ENCODE peak calls at places on chromosomes 2 and 18, in five cellular contexts. V is K562, O is HCT116, S is H1, R is HepG2. G is an unnamed sample.

GRCh38 chr2:234142530-234142929 is 92.0 kb downstream of the SPP2 start:
- DNase-seq in V (no peak), R (no peak), O (no peak), S (no peak), G (no peak)

GRCh38 chr2:26455037-26455800 is 22.7 kb downstream of the OTOF start:
- DNase-seq in R (no peak), O (no peak), V (no peak), S (no peak), G (no peak)

GRCh38 chr18:79011300-79011870 is 31.8 kb downstream of the SALL3 start:
- DNase-seq in S (no peak), O (no peak), R (no peak), V (no peak), G (no peak)

GRCh38 chr2:29443627-29444026 is 328.4 kb downstream of the CLIP4 start:
- DNase-seq in O (no peak), S (no peak), R (no peak), V (no peak), G (no peak)

GRCh38 chr2:176763871-176764404 is 448.7 kb upstream of the HNRNPA3 start:
- DNase-seq in R (no peak), O (no peak), S (peak; percentile 70), V (no peak), G (no peak)

GRCh38 chr2:34547340-34547739 is 948.2 kb upstream of the FAM98A start:
- DNase-seq in R (no peak), S (no peak), O (no peak), V (no peak), G (no peak)

GRCh38 chr2:95121150-95121494 is 486 bp downstream of the MRPS5 start:
- DNase-seq in S (no peak), V (no peak), O (no peak), R (peak; percentile 73), G (no peak)

GRCh38 chr18:23690505-23691068 is 1.3 kb downstream of the LAMA3 start:
- DNase-seq in V (no peak), S (no peak), R (no peak), O (no peak), G (peak; percentile 41)

GRCh38 chr2:119681196-119681867 is 2.3 kb downstream of the TMEM177 start:
- DNase-seq in V (no peak), R (no peak), O (no peak), S (no peak), G (no peak)

GRCh38 chr18:49047540-49047939 is 96.8 kb upstream of the SMAD7 start:
- DNase-seq in V (no peak), R (no peak), S (no peak), O (no peak), G (no peak)

GRCh38 chr2:100376836-100377235 is 40.6 kb downstream of the CHST10 start:
- DNase-seq in O (no peak), S (no peak), V (no peak), R (no peak), G (no peak)

GRCh38 chr18:79487198-79488165 is 91.8 kb downstream of the NFATC1 start:
- DNase-seq in R (no peak), S (no peak), O (no peak), V (no peak), G (no peak)

GRCh38 chr2:222840060-222840802 is 20.6 kb upstream of the ACSL3 start:
- DNase-seq in R (no peak), O (no peak), S (no peak), V (no peak), G (no peak)

GRCh38 chr2:178111743-178112142 is 494 bp upstream of the RBM45 start:
- DNase-seq in V (no peak), S (no peak), O (no peak), R (no peak), G (no peak)

GRCh38 chr2:110919738-110920137 is 187.4 kb downstream of the ACOXL start:
- DNase-seq in V (no peak), S (no peak), R (no peak), O (no peak), G (no peak)

GRCh38 chr2:20599001-20599600 is 51.8 kb downstream of the HS1BP3 start:
- DNase-seq in R (no peak), O (no peak), V (no peak), S (no peak), G (peak; percentile 69)

GRCh38 chr18:64276736-64277135 is 127.8 kb upstream of the LINC00305 start:
- DNase-seq in O (no peak), V (no peak), S (no peak), R (no peak), G (no peak)

GRCh38 chr18:25019086-25019860 is 332.7 kb downstream of the ZNF521 start:
- DNase-seq in O (no peak), S (no peak), R (no peak), V (no peak), G (no peak)

GRCh38 chr2:240369725-240370585 is 65.5 kb upstream of the GPC1 start:
- DNase-seq in V (no peak), R (peak; percentile 35), S (peak; percentile 10), O (peak; percentile 64), G (no peak)

GRCh38 chr18:27378396-27379094 is 193.4 kb upstream of the CHST9 start:
- DNase-seq in R (no peak), O (no peak), V (no peak), S (no peak), G (no peak)

GRCh38 chr18:44286049-44286448 is 394.6 kb upstream of the SETBP1 start:
- DNase-seq in O (no peak), S (no peak), R (no peak), V (no peak), G (no peak)

GRCh38 chr2:163953390-163953907 is 217.6 kb upstream of the FIGN start:
- DNase-seq in V (no peak), O (no peak), S (no peak), R (peak; percentile 18), G (no peak)

GRCh38 chr2:120254178-120254577 is 1.5 kb downstream of the RALB start:
- DNase-seq in V (no peak), O (no peak), S (no peak), R (no peak), G (no peak)

GRCh38 chr2:96265349-96265839 is 403 bp downstream of the TMEM127 start:
- DNase-seq in V (peak; percentile 34), S (no peak), O (no peak), R (peak; percentile 23), G (peak; percentile 88)
- H3K36me3 ChIP-seq in V (peaks cover 50% of the 10 kb centered on the region), S (peaks cover 22% of the 10 kb centered on the region), O (peaks cover 13% of the 10 kb centered on the region), R (peaks cover 17% of the 10 kb centered on the region), G (peaks cover 31% of the 10 kb centered on the region)

GRCh38 chr2:52396836-52397235 is 1364.9 kb upstream of the NRXN1 start:
- DNase-seq in V (no peak), S (no peak), R (no peak), O (no peak), G (no peak)
- TF ChIP-seq JUND in V (no peak), S (no peak), R (no peak), O (no peak), G (no peak)

GRCh38 chr18:36960038-36960437 is 131.1 kb downstream of the KIAA1328 start:
- DNase-seq in S (no peak), R (no peak), O (no peak), V (no peak), G (no peak)

DNA sequence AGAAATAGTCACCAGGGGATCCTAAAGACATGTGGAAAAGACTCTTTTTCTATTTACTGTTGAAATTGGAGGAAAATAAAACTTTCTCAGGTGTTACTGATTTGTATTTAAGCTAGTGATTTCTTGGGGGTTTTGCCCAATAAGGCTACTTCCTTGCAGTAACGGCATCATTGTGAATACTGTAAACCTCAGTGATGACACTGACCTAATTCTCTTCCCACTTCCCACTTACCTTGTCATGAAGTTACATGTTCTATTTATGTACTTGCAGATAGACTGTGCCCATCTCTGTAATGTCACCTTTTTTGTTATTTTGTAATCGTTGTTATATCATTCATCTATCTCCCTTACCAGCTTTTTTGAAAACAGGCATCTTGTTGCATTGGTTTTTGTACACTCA is 134.5 kb downstream of the KIAA1328 start:
- DNase-seq in O (no peak), S (no peak), R (no peak), V (no peak), G (no peak)
- H3K36me3 ChIP-seq in O (no peaks in the 10 kb centered on the region), S (peaks cover 5% of the 10 kb centered on the region), R (no peaks in the 10 kb centered on the region), V (no peaks in the 10 kb centered on the region), G (peaks cover 4% of the 10 kb centered on the region)

GRCh38 chr2:38163006-38163405 is 87.1 kb upstream of the CYP1B1 start:
- DNase-seq in V (no peak), O (no peak), R (no peak), S (no peak), G (no peak)
- TF ChIP-seq JUND in V (no peak), O (no peak), R (no peak), S (no peak), G (no peak)

GRCh38 chr18:12325726-12326245 is 17.7 kb downstream of the TUBB6 start:
- DNase-seq in R (no peak), S (no peak), O (no peak), V (no peak), G (no peak)
- H3K36me3 ChIP-seq in R (peaks cover 16% of the 10 kb centered on the region), S (peaks cover 30% of the 10 kb centered on the region), O (peaks cover 16% of the 10 kb centered on the region), V (peaks cover 80% of the 10 kb centered on the region), G (peaks cover 56% of the 10 kb centered on the region)

G was measured in SK-N-SH.